ENCODE peak calls at places on chromosomes 2 and 18, in five cellular contexts. One of them, this sample, is unnamed.

GRCh38 chr2:71173096-71173495 is 42.7 kb downstream of the MPHOSPH10 start:
- DNase-seq in dermis microvascular lymphatic vessel endothelial cell: no peak
- DNase-seq in NCI-H1105: no peak
- DNase-seq in HTR-8/SVneo: no peak
- DNase-seq in neural crest cell: no peak
- DNase-seq in this sample: no peak

GRCh38 chr2:28927469-28927868 is 33.0 kb downstream of the WDR43 start:
- DNase-seq in dermis microvascular lymphatic vessel endothelial cell: peak
- DNase-seq in NCI-H1105: no peak
- DNase-seq in HTR-8/SVneo: no peak
- DNase-seq in neural crest cell: no peak
- DNase-seq in this sample: peak

GRCh38 chr2:238160206-238161129 is 1.7 kb downstream of the ERFE start:
- DNase-seq in dermis microvascular lymphatic vessel endothelial cell: no peak
- DNase-seq in NCI-H1105: no peak
- DNase-seq in HTR-8/SVneo: no peak
- DNase-seq in neural crest cell: peak
- DNase-seq in this sample: no peak

GRCh38 chr18:31204169-31204568 is 41.5 kb upstream of the DSC1 start:
- DNase-seq in dermis microvascular lymphatic vessel endothelial cell: no peak
- DNase-seq in NCI-H1105: no peak
- DNase-seq in HTR-8/SVneo: no peak
- DNase-seq in neural crest cell: no peak
- DNase-seq in this sample: no peak

GRCh38 chr2:31138037-31138962 is at the start of gene GALNT14:
- DNase-seq in dermis microvascular lymphatic vessel endothelial cell: peak
- DNase-seq in NCI-H1105: peak
- DNase-seq in HTR-8/SVneo: peak
- DNase-seq in neural crest cell: peak
- DNase-seq in this sample: peak

GRCh38 chr2:100253786-100254185 is 68.5 kb downstream of the LONRF2 start:
- DNase-seq in dermis microvascular lymphatic vessel endothelial cell: no peak
- DNase-seq in NCI-H1105: no peak
- DNase-seq in HTR-8/SVneo: no peak
- DNase-seq in neural crest cell: no peak
- DNase-seq in this sample: no peak

GRCh38 chr2:6441800-6442199 is 423.9 kb downstream of the CMPK2 start:
- DNase-seq in dermis microvascular lymphatic vessel endothelial cell: no peak
- DNase-seq in NCI-H1105: no peak
- DNase-seq in HTR-8/SVneo: peak
- DNase-seq in neural crest cell: no peak
- DNase-seq in this sample: no peak

GRCh38 chr2:212549463-212549862 is 10.9 kb upstream of the ERBB4 start:
- DNase-seq in dermis microvascular lymphatic vessel endothelial cell: no peak
- DNase-seq in NCI-H1105: peak
- DNase-seq in HTR-8/SVneo: no peak
- DNase-seq in neural crest cell: no peak
- DNase-seq in this sample: no peak

GRCh38 chr2:143482761-143483160 is 353.5 kb downstream of the ARHGAP15 start:
- DNase-seq in dermis microvascular lymphatic vessel endothelial cell: no peak
- DNase-seq in NCI-H1105: no peak
- DNase-seq in HTR-8/SVneo: peak
- DNase-seq in neural crest cell: no peak
- DNase-seq in this sample: peak

GRCh38 chr2:14872779-14873325 is 240.3 kb downstream of the LRATD1 start:
- DNase-seq in dermis microvascular lymphatic vessel endothelial cell: no peak
- DNase-seq in NCI-H1105: no peak
- DNase-seq in HTR-8/SVneo: no peak
- DNase-seq in neural crest cell: no peak
- DNase-seq in this sample: no peak

GRCh38 chr2:207768891-207769596 is 662 bp downstream of the FZD5 start:
- DNase-seq in dermis microvascular lymphatic vessel endothelial cell: no peak
- DNase-seq in NCI-H1105: no peak
- DNase-seq in HTR-8/SVneo: peak
- DNase-seq in neural crest cell: no peak
- DNase-seq in this sample: no peak

GRCh38 chr18:32213693-32214092 is 23.9 kb downstream of the MEP1B start:
- DNase-seq in dermis microvascular lymphatic vessel endothelial cell: no peak
- DNase-seq in NCI-H1105: no peak
- DNase-seq in HTR-8/SVneo: no peak
- DNase-seq in neural crest cell: no peak
- DNase-seq in this sample: no peak

GRCh38 chr18:9736942-9737813 is 29.1 kb downstream of the RAB31 start:
- DNase-seq in dermis microvascular lymphatic vessel endothelial cell: peak
- DNase-seq in NCI-H1105: peak
- DNase-seq in HTR-8/SVneo: no peak
- DNase-seq in neural crest cell: no peak
- DNase-seq in this sample: peak

GRCh38 chr2:128324897-128325410 is 6.3 kb upstream of the HS6ST1 start:
- DNase-seq in dermis microvascular lymphatic vessel endothelial cell: no peak
- DNase-seq in NCI-H1105: no peak
- DNase-seq in HTR-8/SVneo: no peak
- DNase-seq in neural crest cell: no peak
- DNase-seq in this sample: no peak